ENCODE peak calls at places on chromosomes 2 and 18, in nine cellular contexts. U is H9, K is colonic mucosa, J is heart left ventricle, L is lower lobe of right lung, Q is right atrium auricular region, G is stomach, O is left lung, R is SK-N-SH. C is an unnamed sample. For H3K4me1, the result is how much of the 10 kb centered on the place peaks cover.

GRCh38 chr18:59202258-59202820 is 17.6 kb upstream of the GRP start:
- DNase-seq in U (no peak), K (no peak), J (no peak), L (no peak), Q (no peak), G (no peak), O (no peak), R (no peak), C (no peak)

GRCh38 chr2:29323301-29323700 is 208.1 kb downstream of the CLIP4 start:
- DNase-seq in U (no peak), K (no peak), J (no peak), L (no peak), Q (no peak), G (no peak), O (no peak), R (no peak), C (no peak)

GRCh38 chr2:207505728-207506127 is 24.0 kb upstream of the CREB1 start:
- DNase-seq in U (no peak), K (no peak), J (no peak), L (no peak), Q (no peak), G (no peak), O (no peak), R (no peak), C (peak)

GRCh38 chr2:8477511-8478132 is 204.2 kb upstream of the ID2 start:
- DNase-seq in U (no peak), K (no peak), J (no peak), L (peak), Q (no peak), G (no peak), O (no peak), R (no peak), C (no peak)

GRCh38 chr2:96954490-96954846 is 31.9 kb downstream of the FAM178B start:
- DNase-seq in U (no peak), K (no peak), J (no peak), L (no peak), Q (no peak), G (no peak), O (no peak), R (no peak), C (no peak)

GRCh38 chr18:39199231-39199855 is 1633.7 kb upstream of the CELF4 start:
- DNase-seq in U (no peak), K (no peak), J (no peak), L (no peak), Q (no peak), G (no peak), O (no peak), R (no peak), C (no peak)

GRCh38 chr2:173647681-173648350 is 293.1 kb downstream of the CDCA7 start:
- DNase-seq in U (no peak), K (no peak), J (no peak), L (no peak), Q (no peak), G (no peak), O (no peak), R (no peak), C (no peak)

GRCh38 chr2:211085056-211085680 is 528.8 kb downstream of the CPS1 start:
- DNase-seq in U (no peak), K (peak), J (no peak), L (no peak), Q (no peak), G (no peak), O (no peak), R (peak), C (peak)

GRCh38 chr2:162056796-162057399 is 17.1 kb downstream of the DPP4 start:
- DNase-seq in U (no peak), K (no peak), J (no peak), L (no peak), Q (no peak), G (no peak), O (no peak), R (no peak), C (no peak)

GRCh38 chr18:63131106-63131943 is 188.2 kb downstream of the BCL2 start:
- DNase-seq in U (peak), K (peak), J (no peak), L (no peak), Q (peak), G (no peak), O (no peak), R (peak), C (no peak)

GRCh38 chr2:37768491-37768925 is 97.1 kb upstream of the CDC42EP3 start:
- DNase-seq in U (no peak), K (no peak), J (no peak), L (no peak), Q (no peak), G (peak), O (no peak), R (peak), C (peak)

GRCh38 chr2:182426915-182427233 is at the start of gene PDE1A:
- DNase-seq in U (no peak), K (no peak), J (no peak), L (no peak), Q (no peak), G (no peak), O (no peak), R (no peak), C (no peak)

DNA sequence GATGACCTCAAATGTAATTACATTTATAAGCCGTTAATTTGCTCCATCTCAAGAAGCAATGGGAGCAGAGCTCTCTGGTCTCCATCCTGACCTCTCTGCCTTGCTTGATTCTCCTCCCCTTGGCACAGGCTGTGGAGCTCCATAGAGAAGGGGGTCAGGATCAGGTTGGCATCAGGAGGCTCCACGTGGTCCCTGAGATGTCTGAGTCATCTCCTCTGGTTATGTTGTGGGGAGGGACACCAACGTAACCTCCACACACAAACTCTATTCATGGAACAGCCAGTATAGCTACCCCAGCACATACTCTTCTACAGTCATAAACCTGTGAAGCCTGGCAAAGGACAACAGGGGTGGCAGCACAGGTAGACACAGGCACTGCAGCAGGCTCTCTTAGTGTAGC is 29.0 kb downstream of the TRABD2A start:
- DNase-seq in U (no peak), K (no peak), J (no peak), L (no peak), Q (no peak), G (no peak), O (no peak), R (no peak), C (no peak)
- H3K27ac ChIP-seq in U (no peak), K (no peak), J (no peak), L (no peak), Q (no peak), G (no peak), O (no peak), R (no peak), C (no peak)

DNA sequence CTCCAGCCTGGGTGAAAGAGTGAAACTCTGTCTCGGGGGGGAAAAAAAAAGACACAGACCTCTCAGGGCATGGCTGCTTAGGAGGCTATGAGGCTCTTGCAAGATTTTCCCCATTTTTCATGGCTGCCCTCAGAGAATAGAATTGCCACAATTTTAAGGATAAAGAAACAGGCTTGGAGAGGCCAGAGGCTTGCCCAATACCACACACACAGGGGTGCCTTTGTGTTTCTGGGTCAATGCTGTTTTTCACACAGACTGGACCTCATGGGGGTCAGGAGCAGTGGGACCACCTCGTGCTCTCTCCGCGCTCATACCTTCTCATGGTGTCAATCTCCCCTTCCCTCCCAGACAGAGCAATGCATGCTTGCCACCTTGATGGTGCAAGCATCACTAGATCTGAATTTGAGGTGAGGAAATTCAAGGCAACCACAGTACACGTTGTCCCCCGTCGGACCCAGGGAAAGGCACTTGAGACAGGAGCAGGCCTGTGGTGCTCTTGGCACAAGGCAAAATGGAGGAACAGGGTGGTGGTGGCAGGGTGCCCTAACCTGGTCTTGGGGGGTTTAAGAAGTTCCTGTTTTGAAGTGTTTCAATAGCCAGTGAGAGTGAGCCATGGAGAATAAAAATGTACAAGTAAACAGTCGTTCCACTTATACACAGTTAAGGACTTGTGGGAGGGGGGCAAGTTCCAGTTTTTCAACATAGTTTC is 65.6 kb upstream of the ST3GAL5 start:
- DNase-seq in U (no peak), K (no peak), J (no peak), L (peak), Q (no peak), G (no peak), O (peak), R (no peak), C (no peak)
- H3K4me1 ChIP-seq in U (under half), K (under half), J (under half), L (under half), Q (under half), G (under half), O (under half), R (under half), C (under half)

GRCh38 chr2:168002021-168002553 is 245.3 kb downstream of the STK39 start:
- DNase-seq in U (no peak), K (no peak), J (no peak), L (no peak), Q (no peak), G (no peak), O (no peak), R (no peak), C (peak)
- H3K27ac ChIP-seq in U (no peak), K (no peak), J (no peak), L (no peak), Q (no peak), G (no peak), O (no peak), R (no peak), C (no peak)

DNA sequence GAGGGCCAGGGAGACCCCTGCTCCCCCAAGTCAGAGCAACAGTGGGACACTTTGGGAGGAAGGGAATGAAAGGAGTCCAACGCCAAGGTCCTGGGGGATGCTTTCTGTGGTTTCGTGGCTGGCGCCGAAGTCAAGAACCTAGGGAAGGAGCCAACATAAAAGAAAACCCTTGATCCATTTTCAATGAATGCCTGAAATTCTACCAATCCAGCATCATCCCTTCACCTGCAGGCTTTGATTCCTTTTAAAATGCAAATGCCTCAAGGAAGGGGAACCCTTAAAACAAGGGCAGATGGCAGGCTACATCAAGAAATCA is 123.4 kb upstream of the SLC1A4 start:
- DNase-seq in U (no peak), K (no peak), J (no peak), L (no peak), Q (no peak), G (no peak), O (no peak), R (no peak), C (no peak)
- H3K4me1 ChIP-seq in U (under half), K (under half), J (under half), L (under half), Q (under half), G (under half), O (under half), R (under half), C (under half)

GRCh38 chr2:117308861-117309770 is 505.4 kb upstream of the DDX18 start:
- DNase-seq in U (no peak), K (no peak), J (no peak), L (no peak), Q (no peak), G (no peak), O (no peak), R (no peak), C (no peak)
- H3K27ac ChIP-seq in U (no peak), K (no peak), J (no peak), L (no peak), Q (no peak), G (no peak), O (no peak), R (no peak), C (no peak)